ENCODE peak calls at places on chromosomes 6 and 20, in four cellular contexts. One of them, this sample, is unnamed. For H3K4me1, the result is how much of the 10 kb centered on the place peaks cover.

GRCh38 chr6:166354965-166355364 is 12.6 kb upstream of the SFT2D1 start:
- DNase-seq in GM12878: no peak
- DNase-seq in K562: no peak
- DNase-seq in H1: no peak
- DNase-seq in this sample: no peak

GRCh38 chr6:100088009-100088408 is 94.0 kb upstream of the MCHR2 start:
- DNase-seq in H1: no peak
- DNase-seq in K562: no peak
- DNase-seq in GM12878: no peak
- DNase-seq in this sample: no peak

GRCh38 chr20:17681741-17682102 is 320 bp downstream of the RRBP1 start:
- DNase-seq in H1: no peak
- DNase-seq in GM12878: no peak
- DNase-seq in K562: peak
- DNase-seq in this sample: no peak

GRCh38 chr20:1503564-1504227 is 12.5 kb upstream of the SIRPB2 start:
- DNase-seq in H1: peak
- DNase-seq in GM12878: peak
- DNase-seq in K562: peak
- DNase-seq in this sample: peak

GRCh38 chr6:14824060-14824834 is 421.6 kb upstream of the JARID2 start:
- DNase-seq in H1: no peak
- DNase-seq in K562: no peak
- DNase-seq in GM12878: no peak
- DNase-seq in this sample: no peak

GRCh38 chr20:9989066-9989724 is 45.6 kb upstream of the ANKEF1 start:
- DNase-seq in K562: no peak
- DNase-seq in GM12878: no peak
- DNase-seq in H1: no peak
- DNase-seq in this sample: no peak

GRCh38 chr6:159151266-159151855 is 17.8 kb upstream of the FNDC1 start:
- DNase-seq in H1: no peak
- DNase-seq in GM12878: no peak
- DNase-seq in K562: peak
- DNase-seq in this sample: peak

GRCh38 chr6:132820629-132821381 is 6.4 kb downstream of the RPS12 start:
- DNase-seq in H1: no peak
- DNase-seq in GM12878: no peak
- DNase-seq in K562: no peak
- DNase-seq in this sample: no peak

GRCh38 chr20:40265872-40266533 is 423.0 kb downstream of the MAFB start:
- DNase-seq in K562: no peak
- DNase-seq in H1: no peak
- DNase-seq in GM12878: no peak
- DNase-seq in this sample: peak

GRCh38 chr6:52098649-52099184 is 11.3 kb upstream of the PKHD1 start:
- DNase-seq in K562: no peak
- DNase-seq in H1: no peak
- DNase-seq in GM12878: no peak
- DNase-seq in this sample: peak

GRCh38 chr6:32692019-32692418 is 25.6 kb upstream of the HLA-DQB1 start:
- DNase-seq in K562: no peak
- DNase-seq in H1: peak
- DNase-seq in GM12878: peak
- DNase-seq in this sample: no peak

GRCh38 chr20:34578521-34579147 is 20.1 kb downstream of the MAP1LC3A start:
- DNase-seq in GM12878: no peak
- DNase-seq in H1: no peak
- DNase-seq in K562: no peak
- DNase-seq in this sample: no peak

GRCh38 chr6:72738091-72738490 is 116.2 kb downstream of the KCNQ5 start:
- DNase-seq in H1: no peak
- DNase-seq in GM12878: no peak
- DNase-seq in K562: no peak
- DNase-seq in this sample: no peak

GRCh38 chr6:109739671-109740070 is 48.6 kb downstream of the FIG4 start:
- DNase-seq in H1: no peak
- DNase-seq in K562: no peak
- DNase-seq in GM12878: no peak
- DNase-seq in this sample: no peak

GRCh38 chr6:26019261-26019845 is 56.8 kb downstream of the TRIM38 start:
- DNase-seq in K562: no peak
- DNase-seq in GM12878: no peak
- DNase-seq in H1: no peak
- DNase-seq in this sample: peak

GRCh38 chr20:31837896-31838397 is 7.5 kb downstream of the FOXS1 start:
- DNase-seq in GM12878: no peak
- DNase-seq in K562: peak
- DNase-seq in H1: no peak
- DNase-seq in this sample: no peak

GRCh38 chr6:37988696-37989095 is 169.2 kb downstream of the ZFAND3 start:
- DNase-seq in K562: no peak
- DNase-seq in H1: no peak
- DNase-seq in GM12878: no peak
- DNase-seq in this sample: no peak

GRCh38 chr6:26493258-26493657 is 6.8 kb upstream of the BTN1A1 start:
- DNase-seq in H1: no peak
- DNase-seq in K562: peak
- DNase-seq in GM12878: no peak
- DNase-seq in this sample: no peak

GRCh38 chr20:12153616-12154015 is 235.9 kb downstream of the BTBD3 start:
- DNase-seq in H1: no peak
- DNase-seq in K562: no peak
- DNase-seq in GM12878: no peak
- DNase-seq in this sample: no peak

GRCh38 chr6:159443521-159443920 is 249.5 kb downstream of the SOD2 start:
- DNase-seq in H1: no peak
- DNase-seq in K562: no peak
- DNase-seq in GM12878: no peak
- DNase-seq in this sample: no peak

GRCh38 chr6:134173936-134174789 is 121.7 kb upstream of the SLC2A12 start:
- DNase-seq in K562: peak
- DNase-seq in GM12878: peak
- DNase-seq in H1: no peak
- DNase-seq in this sample: peak

GRCh38 chr20:56171087-56172012 is 77.2 kb upstream of the MC3R start:
- DNase-seq in GM12878: no peak
- DNase-seq in K562: no peak
- DNase-seq in H1: no peak
- DNase-seq in this sample: peak

GRCh38 chr6:67630146-67630545 is 1004.9 kb upstream of the ADGRB3 start:
- DNase-seq in K562: no peak
- DNase-seq in H1: no peak
- DNase-seq in GM12878: no peak
- DNase-seq in this sample: no peak

GRCh38 chr6:30263734-30264133 is 50.5 kb upstream of the TRIM26 start:
- DNase-seq in GM12878: no peak
- DNase-seq in H1: no peak
- DNase-seq in K562: no peak
- DNase-seq in this sample: peak

GRCh38 chr6:33172307-33173227 is 19.7 kb downstream of the COL11A2 start:
- DNase-seq in GM12878: no peak
- DNase-seq in H1: no peak
- DNase-seq in K562: peak
- DNase-seq in this sample: no peak

GRCh38 chr6:90730191-90730673 is 143.4 kb upstream of the MAP3K7 start:
- DNase-seq in K562: no peak
- DNase-seq in H1: no peak
- DNase-seq in GM12878: peak
- DNase-seq in this sample: no peak

GRCh38 chr6:28218312-28219248 is 6.5 kb upstream of the ZSCAN9 start:
- DNase-seq in GM12878: no peak
- DNase-seq in K562: peak
- DNase-seq in H1: no peak
- DNase-seq in this sample: peak

GRCh38 chr6:163711615-163712568 is 297.4 kb downstream of the QKI start:
- DNase-seq in K562: no peak
- DNase-seq in GM12878: peak
- DNase-seq in H1: no peak
- DNase-seq in this sample: peak

GRCh38 chr6:113530769-113531168 is 326.4 kb upstream of the MARCKS start:
- DNase-seq in GM12878: no peak
- DNase-seq in K562: no peak
- DNase-seq in H1: no peak
- DNase-seq in this sample: no peak

GRCh38 chr6:53014034-53014433 is 18.9 kb upstream of the GSTA4 start:
- DNase-seq in H1: no peak
- DNase-seq in GM12878: no peak
- DNase-seq in K562: no peak
- DNase-seq in this sample: no peak

GRCh38 chr6:11754625-11755289 is 23.8 kb downstream of the ADTRP start:
- DNase-seq in GM12878: no peak
- DNase-seq in K562: no peak
- DNase-seq in H1: no peak
- DNase-seq in this sample: no peak

GRCh38 chr20:8335059-8335458 is 203.0 kb downstream of the PLCB1 start:
- DNase-seq in K562: no peak
- DNase-seq in H1: no peak
- DNase-seq in GM12878: no peak
- DNase-seq in this sample: no peak

GRCh38 chr20:8334641-8335040 is 202.6 kb downstream of the PLCB1 start:
- DNase-seq in H1: no peak
- DNase-seq in GM12878: no peak
- DNase-seq in K562: no peak
- DNase-seq in this sample: no peak

GRCh38 chr20:8335796-8336195 is 203.7 kb downstream of the PLCB1 start:
- DNase-seq in GM12878: no peak
- DNase-seq in H1: no peak
- DNase-seq in K562: no peak
- DNase-seq in this sample: no peak

GRCh38 chr20:8342401-8342800 is 210.3 kb downstream of the PLCB1 start:
- DNase-seq in H1: no peak
- DNase-seq in K562: no peak
- DNase-seq in GM12878: no peak
- DNase-seq in this sample: no peak

GRCh38 chr20:8339313-8339712 is 207.2 kb downstream of the PLCB1 start:
- DNase-seq in GM12878: no peak
- DNase-seq in H1: no peak
- DNase-seq in K562: no peak
- DNase-seq in this sample: no peak
- H3K4me1 ChIP-seq in GM12878: under half
- H3K4me1 ChIP-seq in H1: under half
- H3K4me1 ChIP-seq in K562: under half
- H3K4me1 ChIP-seq in this sample: under half

DNA sequence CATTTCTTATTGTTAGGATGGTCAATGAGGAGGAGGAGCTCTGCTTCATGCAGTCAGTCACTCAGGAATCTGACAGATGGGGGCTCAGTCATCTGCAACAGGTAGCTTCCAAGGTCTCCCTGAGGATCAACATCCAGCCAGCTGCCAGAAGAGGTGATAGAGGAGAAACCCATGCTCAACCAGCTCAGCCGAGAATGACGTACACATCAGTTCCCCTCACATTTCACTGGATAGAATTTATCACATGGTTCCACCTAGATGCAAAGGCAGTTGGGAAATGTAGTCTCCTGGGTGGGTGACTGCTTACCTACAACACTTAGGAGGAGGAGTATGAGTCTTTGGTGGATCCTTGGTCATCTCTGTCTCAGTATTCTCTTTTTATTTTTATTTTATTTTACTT is 144.5 kb downstream of the CEBPB start:
- DNase-seq in GM12878: no peak
- DNase-seq in K562: peak
- DNase-seq in H1: no peak
- DNase-seq in this sample: peak
- TF ChIP-seq TAF1 in GM12878: no peak
- TF ChIP-seq TAF1 in K562: no peak
- TF ChIP-seq TAF1 in H1: no peak
- TF ChIP-seq TAF1 in this sample: no peak

DNA sequence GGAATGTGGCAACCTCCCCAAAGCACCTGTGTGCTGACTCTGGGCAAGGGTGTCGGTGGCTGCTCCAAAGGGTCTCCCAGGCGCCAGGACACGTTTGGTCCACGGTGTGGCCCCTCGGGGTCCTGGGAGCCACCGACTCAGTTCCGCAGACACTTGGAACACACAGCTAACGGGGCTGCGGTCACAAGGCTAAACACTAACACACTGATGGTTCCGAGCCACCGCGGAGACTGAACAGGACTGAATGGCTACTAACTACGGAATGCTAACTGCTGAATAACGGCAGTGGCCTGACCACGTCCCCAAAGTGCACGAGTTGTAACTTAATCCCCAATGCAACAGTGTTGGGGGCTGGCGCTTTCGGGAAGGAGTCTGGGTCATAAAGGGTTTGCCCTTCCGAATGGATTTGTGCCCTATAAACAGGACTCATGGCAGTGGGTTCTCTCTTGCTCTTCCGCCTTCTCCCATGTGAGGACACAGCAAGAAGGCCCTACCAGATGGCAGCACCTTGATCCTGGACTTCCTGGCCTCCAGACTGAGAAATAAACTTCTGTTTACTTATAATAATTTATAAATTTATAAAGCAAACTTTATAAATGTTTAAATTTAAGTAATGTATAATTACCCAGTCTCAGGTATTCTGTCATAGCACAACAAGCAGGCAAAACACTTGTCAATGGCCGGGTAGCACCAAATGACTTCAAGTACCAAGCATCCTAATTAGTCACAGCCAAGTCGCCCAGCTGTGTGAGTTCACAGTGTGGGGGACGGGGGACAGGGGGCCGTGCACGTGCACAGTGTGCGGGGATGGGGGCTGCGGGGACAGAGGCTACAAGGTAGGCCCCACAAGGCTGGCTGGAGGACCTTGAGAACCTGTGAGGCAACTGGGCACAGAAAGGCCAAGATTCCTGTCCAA is 2.3 kb upstream of the EEF1A2 start:
- DNase-seq in H1: no peak
- DNase-seq in K562: no peak
- DNase-seq in GM12878: no peak
- DNase-seq in this sample: no peak
- TF ChIP-seq NRF1 in H1: no peak
- TF ChIP-seq NRF1 in K562: no peak
- TF ChIP-seq NRF1 in GM12878: no peak
- TF ChIP-seq NRF1 in this sample: no peak

DNA sequence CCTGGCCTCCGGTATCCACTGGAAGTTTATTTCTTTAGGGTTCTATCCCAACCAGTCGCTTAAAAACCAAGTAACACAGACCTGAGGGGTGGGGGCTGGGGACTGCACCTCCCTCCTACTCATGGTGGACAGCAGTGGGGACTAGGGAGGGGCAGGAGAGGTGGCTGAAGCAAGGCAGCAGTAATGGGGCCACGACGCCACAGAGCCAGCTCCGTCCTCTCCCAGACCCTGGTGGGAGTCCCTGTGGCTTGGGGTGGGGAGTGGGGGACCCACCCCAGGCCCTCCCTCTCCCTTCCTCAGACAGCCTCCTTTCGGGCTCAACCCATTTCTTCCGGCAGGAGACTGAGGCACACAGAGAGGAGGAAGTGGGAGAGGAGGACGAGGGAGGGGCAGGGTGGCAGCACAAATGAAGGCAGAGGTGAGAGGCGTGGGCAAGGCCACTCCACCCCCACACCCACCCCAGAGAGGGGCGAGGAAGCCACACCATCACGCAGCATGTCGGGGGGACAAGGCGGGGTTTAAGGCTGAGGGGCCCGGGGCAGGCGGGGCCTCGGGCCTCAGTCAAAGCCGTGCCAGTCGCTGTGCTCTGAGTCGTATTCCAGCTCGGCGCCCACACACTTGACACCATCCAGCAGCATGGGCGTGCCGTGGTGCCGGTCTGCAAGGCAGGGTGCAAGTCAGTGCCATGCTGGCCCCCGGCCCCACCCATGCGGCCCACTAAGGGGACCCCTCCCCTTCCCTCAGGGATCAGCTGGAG is 13.9 kb downstream of the ADISSP start:
- DNase-seq in H1: no peak
- DNase-seq in GM12878: no peak
- DNase-seq in K562: no peak
- DNase-seq in this sample: no peak
- H3K4me1 ChIP-seq in H1: under half
- H3K4me1 ChIP-seq in GM12878: under half
- H3K4me1 ChIP-seq in K562: under half
- H3K4me1 ChIP-seq in this sample: under half

This sample was measured in SK-N-SH.